ENCODE peak calls at places on chromosome 22, in five cellular contexts. Y, S, T, V and E are unnamed samples.

GRCh38 chr22:16806401-16806800 is 18.8 kb downstream of the XKR3 start:
- DNase-seq in V (no peak), Y (no peak), S (no peak), T (no peak), E (no peak)

GRCh38 chr22:21758465-21758864 is 22.9 kb upstream of the YPEL1 start:
- DNase-seq in T (no peak), S (no peak), Y (no peak), V (no peak), E (no peak)

GRCh38 chr22:20779813-20780148 is 5.9 kb downstream of the SERPIND1 start:
- DNase-seq in T (no peak), Y (no peak), V (no peak), S (no peak), E (no peak)

GRCh38 chr22:19855504-19856409 is 1.1 kb upstream of the GNB1L start:
- DNase-seq in S (no peak), T (peak; percentile 75), V (peak; percentile 85), Y (peak; percentile 42), E (peak; percentile 35)

GRCh38 chr22:35811670-35812069 is 94.0 kb downstream of the APOL5 start:
- DNase-seq in T (no peak), S (no peak), Y (no peak), V (no peak), E (no peak)

GRCh38 chr22:49962012-49962750 is 1.6 kb downstream of the PIM3 start:
- DNase-seq in V (peak; percentile 96), S (peak; percentile 73), T (peak; percentile 89), Y (peak; percentile 32), E (peak; percentile 79)

GRCh38 chr22:39974065-39974464 is 13.9 kb downstream of the TMA7B start:
- DNase-seq in T (no peak), S (no peak), V (no peak), Y (no peak), E (no peak)

GRCh38 chr22:26894766-26895485 is 237.5 kb downstream of the MIAT start:
- DNase-seq in T (no peak), Y (no peak), S (no peak), V (peak; percentile 33), E (no peak)

GRCh38 chr22:22195265-22196017 is 49.1 kb upstream of the VPREB1 start:
- DNase-seq in T (peak; percentile 70), Y (peak; percentile 65), S (peak; percentile 81), V (peak; percentile 92), E (no peak)

GRCh38 chr22:17590586-17590985 is 27.3 kb downstream of the SLC25A18 start:
- DNase-seq in S (no peak), T (no peak), V (no peak), Y (no peak), E (no peak)

GRCh38 chr22:48580481-48580970 is 1247.1 kb downstream of the BRD1 start:
- DNase-seq in S (no peak), T (no peak), V (no peak), Y (no peak), E (no peak)

GRCh38 chr22:39435616-39436015 is 21.2 kb upstream of the MGAT3 start:
- DNase-seq in Y (no peak), T (no peak), V (no peak), S (no peak), E (no peak)

GRCh38 chr22:37270928-37271650 is 11.2 kb upstream of the CYTH4 start:
- DNase-seq in T (no peak), Y (no peak), V (no peak), S (no peak), E (no peak)

GRCh38 chr22:21669026-21669425 is 3.2 kb downstream of the PPIL2 start:
- DNase-seq in S (no peak), T (no peak), Y (no peak), V (no peak), E (no peak)

GRCh38 chr22:45680932-45681700 is 9.5 kb downstream of the ATXN10 start:
- DNase-seq in V (no peak), S (no peak), T (no peak), Y (no peak), E (no peak)

GRCh38 chr22:36081023-36081431 is 52.4 kb upstream of the RBFOX2 start:
- DNase-seq in T (no peak), S (no peak), Y (no peak), V (no peak), E (no peak)

GRCh38 chr22:50526849-50527801 is 1.7 kb upstream of the SCO2 start:
- DNase-seq in T (peak; percentile 77), S (no peak), V (peak; percentile 71), Y (no peak), E (no peak)

GRCh38 chr22:49657275-49657973 is 170.2 kb downstream of the BRD1 start:
- DNase-seq in V (peak; percentile 89), T (no peak), S (peak; percentile 33), Y (peak; percentile 60), E (peak; percentile 33)

GRCh38 chr22:39184586-39185577 is 32.4 kb upstream of the CBX7 start:
- DNase-seq in S (no peak), T (no peak), V (no peak), Y (no peak), E (no peak)

GRCh38 chr22:28989484-28989883 is 72.1 kb downstream of the C22orf31 start:
- DNase-seq in V (no peak), T (no peak), Y (no peak), S (no peak), E (no peak)

GRCh38 chr22:46057762-46058420 is 80.9 kb upstream of the WNT7B start:
- DNase-seq in V (peak; percentile 66), S (no peak), T (peak; percentile 58), Y (no peak), E (peak; percentile 79)

GRCh38 chr22:23215294-23216204 is 35.2 kb downstream of the BCR start:
- DNase-seq in S (no peak), T (no peak), Y (no peak), V (peak; percentile 50), E (no peak)

GRCh38 chr22:32079110-32080089 is 36.3 kb downstream of the SLC5A1 start:
- DNase-seq in T (no peak), S (no peak), V (no peak), Y (no peak), E (no peak)

GRCh38 chr22:19831016-19831415 is 23.7 kb downstream of the GNB1L start:
- DNase-seq in S (no peak), V (no peak), Y (no peak), T (no peak), E (no peak)

GRCh38 chr22:24357547-24357946 is 69.9 kb upstream of the ADORA2A start:
- DNase-seq in Y (no peak), T (no peak), V (no peak), S (no peak), E (no peak)

GRCh38 chr22:25382762-25383161 is 163.3 kb downstream of the CRYBB2 start:
- DNase-seq in V (peak; percentile 16), Y (no peak), S (no peak), T (no peak), E (no peak)

GRCh38 chr22:36292823-36293530 is 40.0 kb downstream of the APOL1 start:
- DNase-seq in V (no peak), T (no peak), Y (no peak), S (no peak), E (no peak)

GRCh38 chr22:38792833-38793232 is 1.1 kb downstream of the DNAL4 start:
- DNase-seq in V (peak; percentile 43), Y (no peak), T (no peak), S (no peak), E (no peak)

GRCh38 chr22:44331881-44332714 is 19.3 kb upstream of the SHISAL1 start:
- DNase-seq in Y (no peak), V (no peak), S (peak; percentile 15), T (peak; percentile 86), E (no peak)

GRCh38 chr22:23109079-23109347 is 32.8 kb downstream of the RSPH14 start:
- DNase-seq in T (no peak), V (no peak), Y (no peak), S (no peak), E (no peak)